ENCODE peak calls at places on chromosomes 6 and 20, in nine cellular contexts. K is neural crest cell, A is upper lobe of right lung, F is uterus, J is GM10248, P is AG04449, Q is Panc1, B is kidney epithelial cell, R is mucosa of descending colon. X is an unnamed sample.

GRCh38 chr20:19832875-19833274 is 74.8 kb downstream of the RIN2 start:
- DNase-seq in A (no peak), J (no peak), B (no peak), R (no peak), F (no peak), P (no peak), K (no peak), Q (no peak), X (no peak)

GRCh38 chr20:38927902-38928578 is 1.8 kb downstream of the FAM83D start:
- DNase-seq in K (no peak), R (peak; percentile 65), B (no peak), A (no peak), P (no peak), J (no peak), F (no peak), Q (no peak), X (no peak)

GRCh38 chr6:3259491-3259958 is 778 bp downstream of the PSMG4 start:
- DNase-seq in F (no peak), A (peak; percentile 69), P (no peak), K (no peak), R (peak; percentile 67), J (no peak), B (no peak), Q (no peak), X (peak; percentile 55)

GRCh38 chr6:114007451-114007953 is 36.6 kb upstream of the HDAC2 start:
- DNase-seq in P (no peak), K (no peak), B (no peak), A (no peak), Q (no peak), F (no peak), R (no peak), J (no peak), X (no peak)

GRCh38 chr20:10376271-10377075 is 57.5 kb downstream of the MKKS start:
- DNase-seq in B (peak; percentile 38), R (no peak), K (no peak), J (no peak), Q (no peak), P (peak; percentile 12), F (no peak), A (no peak), X (no peak)

GRCh38 chr6:82494367-82494766 is 130.8 kb downstream of the TPBG start:
- DNase-seq in B (no peak), R (no peak), P (no peak), Q (no peak), A (no peak), K (no peak), J (no peak), F (no peak), X (no peak)

GRCh38 chr6:125082931-125083683 is 70.5 kb upstream of the TPD52L1 start:
- DNase-seq in A (no peak), Q (no peak), P (no peak), B (no peak), J (no peak), F (no peak), K (no peak), R (no peak), X (no peak)

GRCh38 chr6:148509789-148510581 is 167.3 kb downstream of the SASH1 start:
- DNase-seq in B (peak; percentile 67), A (no peak), R (peak; percentile 63), Q (no peak), K (no peak), F (peak; percentile 56), J (peak; percentile 46), P (peak; percentile 95), X (peak; percentile 73)

GRCh38 chr20:18831830-18832229 is 18.2 kb downstream of the SCP2D1 start:
- DNase-seq in B (peak; percentile 19), A (no peak), R (no peak), F (peak; percentile 41), J (no peak), P (no peak), Q (no peak), K (no peak), X (no peak)

GRCh38 chr6:302760-303159 is 10.5 kb downstream of the DUSP22 start:
- DNase-seq in B (no peak), K (no peak), R (no peak), F (no peak), J (no peak), Q (no peak), P (no peak), A (no peak), X (no peak)

GRCh38 chr20:36548006-36548315 is 6.6 kb downstream of the MYL9 start:
- DNase-seq in A (no peak), K (peak; percentile 34), F (peak; percentile 49), P (no peak), B (no peak), Q (no peak), J (peak; percentile 10), R (no peak), X (no peak)

GRCh38 chr6:3120765-3121089 is 2.2 kb downstream of the BPHL start:
- DNase-seq in A (no peak), J (no peak), P (no peak), R (no peak), B (no peak), Q (no peak), F (no peak), K (no peak), X (no peak)

GRCh38 chr6:96301781-96302180 is 219.8 kb upstream of the UFL1 start:
- DNase-seq in Q (no peak), F (no peak), A (no peak), R (no peak), J (no peak), B (peak; percentile 70), P (no peak), K (no peak), X (no peak)

GRCh38 chr6:34129753-34130152 is 16.1 kb downstream of the GRM4 start:
- DNase-seq in K (no peak), B (no peak), R (no peak), A (no peak), F (no peak), Q (no peak), J (no peak), P (no peak), X (no peak)

GRCh38 chr6:100504786-100505737 is 40.3 kb upstream of the SIM1 start:
- DNase-seq in A (no peak), F (no peak), K (no peak), B (peak; percentile 59), Q (peak; percentile 36), J (no peak), R (no peak), P (peak; percentile 56), X (no peak)

GRCh38 chr20:37899105-37900045 is 3.6 kb upstream of the VSTM2L start:
- DNase-seq in B (no peak), K (no peak), R (no peak), P (no peak), J (no peak), A (no peak), Q (no peak), F (no peak), X (no peak)
- TF ChIP-seq CTCF in B (no peak), K (no peak), R (no peak), P (no peak), J (no peak), A (no peak), Q (no peak), F (no peak), X (no peak)

GRCh38 chr6:40588070-40588384 is 863 bp upstream of the LRFN2 start:
- DNase-seq in B (no peak), F (no peak), J (no peak), R (no peak), A (no peak), Q (no peak), K (no peak), P (no peak), X (no peak)
- TF ChIP-seq CTCF in B (no peak), F (no peak), J (no peak), R (peak; percentile 7), A (no peak), Q (peak; percentile 50), K (no peak), P (no peak), X (peak; percentile 12)

GRCh38 chr6:143742070-143742954 is 64.5 kb downstream of the PHACTR2 start:
- DNase-seq in B (no peak), J (no peak), Q (no peak), F (no peak), A (no peak), K (no peak), P (no peak), R (no peak), X (no peak)

GRCh38 chr6:143741480-143741879 is 63.7 kb downstream of the PHACTR2 start:
- DNase-seq in B (no peak), J (no peak), A (no peak), F (no peak), Q (no peak), K (no peak), P (no peak), R (no peak), X (no peak)

GRCh38 chr6:143743256-143744166 is 65.7 kb downstream of the PHACTR2 start:
- DNase-seq in F (peak; percentile 45), K (no peak), Q (no peak), A (no peak), P (no peak), B (no peak), J (no peak), R (no peak), X (no peak)

GRCh38 chr6:143744593-143745151 is 66.9 kb downstream of the PHACTR2 start:
- DNase-seq in J (no peak), A (no peak), Q (no peak), B (no peak), P (no peak), F (no peak), K (no peak), R (peak; percentile 59), X (no peak)

DNA sequence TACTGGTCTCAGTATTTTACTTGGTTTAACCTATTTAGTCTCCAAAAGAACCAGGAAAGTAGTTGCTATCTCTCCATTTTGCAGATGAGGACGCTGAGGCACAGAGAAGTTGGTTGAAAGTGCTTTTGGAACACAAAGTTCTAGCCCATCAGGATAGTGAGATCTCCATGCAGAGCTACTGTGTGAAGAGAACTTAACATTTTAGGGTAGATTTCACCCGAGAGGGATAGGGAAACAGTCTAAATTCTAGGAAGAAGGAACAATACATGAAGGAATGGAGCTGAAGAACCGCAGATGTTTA is 65.1 kb downstream of the PHACTR2 start:
- DNase-seq in B (no peak), R (no peak), P (no peak), F (no peak), Q (no peak), K (no peak), A (no peak), J (no peak), X (no peak)
- TF ChIP-seq CTCF in B (no peak), R (no peak), P (no peak), F (no peak), Q (no peak), K (no peak), A (no peak), J (no peak), X (no peak)

DNA sequence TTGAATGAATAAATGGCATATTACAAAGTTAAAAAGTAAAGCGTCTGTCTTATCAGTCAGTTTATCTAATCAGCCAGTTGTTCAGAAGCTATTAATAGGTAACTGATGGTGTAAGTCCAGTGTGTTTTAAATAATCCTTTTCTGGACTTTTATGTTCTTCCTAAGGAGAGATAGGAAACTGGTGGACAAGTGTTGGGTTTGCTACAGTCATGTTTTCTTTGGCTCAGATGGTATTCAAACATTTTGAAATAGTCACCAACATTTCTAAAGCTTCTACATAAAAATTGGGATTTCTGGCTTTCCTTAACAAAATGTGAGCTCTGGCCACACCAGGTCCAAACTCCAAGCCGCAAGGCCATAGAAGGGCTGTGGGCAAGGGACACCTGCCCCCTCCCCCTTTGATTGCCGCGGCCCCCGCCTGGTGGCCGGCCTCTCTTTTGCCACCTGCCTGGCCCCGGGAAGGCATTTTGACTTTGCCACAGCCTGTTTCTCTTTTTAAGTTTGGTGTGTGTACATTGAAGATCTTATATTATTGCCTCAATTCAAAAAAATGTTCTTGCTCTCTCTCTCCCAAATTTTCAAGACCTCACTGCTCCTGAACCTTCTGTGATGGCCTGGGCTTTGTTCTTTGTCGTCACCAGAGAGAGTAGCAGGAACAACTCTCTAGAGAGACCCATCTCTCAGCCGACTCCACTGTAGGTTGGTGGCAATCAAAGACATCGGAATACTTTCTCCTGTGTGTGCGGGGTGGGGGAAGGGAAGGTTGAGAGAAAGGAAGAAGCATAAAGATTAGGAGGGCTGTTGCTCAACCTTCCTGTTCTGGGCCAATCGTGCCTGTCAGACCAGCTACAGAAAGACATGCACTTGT is 84.0 kb upstream of the ZNF217 start:
- DNase-seq in Q (no peak), P (no peak), K (peak; percentile 7), R (no peak), A (peak; percentile 38), J (no peak), F (peak; percentile 41), B (no peak), X (no peak)
- TF ChIP-seq CTCF in Q (no peak), P (no peak), K (peak; percentile 17), R (no peak), A (no peak), J (no peak), F (no peak), B (no peak), X (no peak)

X was measured in GM13977.